ENCODE peak calls at places on chromosome 14, in six cellular contexts. P is psoas muscle, K is aorta, T is fibroblast of lung, Y is uterus, N is IMR-90. M is an unnamed sample.

GRCh38 chr14:88937706-88938105 is 113.3 kb downstream of the TTC8 start:
- DNase-seq in P (no peak), K (no peak), T (no peak), Y (no peak), N (peak; percentile 33), M (no peak)

GRCh38 chr14:35287481-35288013 is 4.6 kb upstream of the PSMA6 start:
- DNase-seq in P (no peak), K (no peak), T (no peak), Y (no peak), N (no peak), M (no peak)

GRCh38 chr14:91250912-91251311 is 6.4 kb upstream of the GPR68 start:
- DNase-seq in P (no peak), K (no peak), T (no peak), Y (no peak), N (no peak), M (no peak)

GRCh38 chr14:78005325-78005724 is 164.8 kb upstream of the NRXN3 start:
- DNase-seq in P (no peak), K (no peak), T (no peak), Y (no peak), N (no peak), M (no peak)

GRCh38 chr14:53640695-53641094 is 315.9 kb downstream of the BMP4 start:
- DNase-seq in P (no peak), K (no peak), T (peak; percentile 47), Y (no peak), N (peak; percentile 75), M (no peak)

GRCh38 chr14:23297878-23298277 is 4.8 kb downstream of the PPP1R3E start:
- DNase-seq in P (no peak), K (no peak), T (no peak), Y (no peak), N (no peak), M (no peak)

GRCh38 chr14:54771411-54772027 is 131.1 kb downstream of the GCH1 start:
- DNase-seq in P (no peak), K (no peak), T (no peak), Y (no peak), N (no peak), M (no peak)

GRCh38 chr14:36647827-36648753 is 13.6 kb upstream of the PAX9 start:
- DNase-seq in P (no peak), K (no peak), T (peak; percentile 39), Y (no peak), N (peak; percentile 30), M (no peak)

GRCh38 chr14:102390064-102390463 is 27.3 kb downstream of the TECPR2 start:
- DNase-seq in P (no peak), K (no peak), T (peak; percentile 39), Y (no peak), N (peak; percentile 36), M (no peak)

GRCh38 chr14:67526676-67527459 is 6.2 kb upstream of the PLEKHH1 start:
- DNase-seq in P (no peak), K (peak; percentile 46), T (peak; percentile 53), Y (no peak), N (peak; percentile 45), M (peak; percentile 24)

GRCh38 chr14:76133103-76133502 is 18.6 kb upstream of the GPATCH2L start:
- DNase-seq in P (no peak), K (no peak), T (peak; percentile 38), Y (no peak), N (peak; percentile 24), M (no peak)

GRCh38 chr14:31124197-31124596 is 83.4 kb downstream of the HECTD1 start:
- DNase-seq in P (no peak), K (no peak), T (no peak), Y (no peak), N (no peak), M (no peak)

GRCh38 chr14:36625436-36625835 is 36.2 kb upstream of the PAX9 start:
- DNase-seq in P (no peak), K (no peak), T (no peak), Y (no peak), N (no peak), M (no peak)

GRCh38 chr14:55514819-55515470 is 65.1 kb upstream of the KTN1 start:
- DNase-seq in P (no peak), K (no peak), T (peak; percentile 81), Y (no peak), N (peak; percentile 87), M (no peak)

GRCh38 chr14:54135804-54136280 is 179.2 kb upstream of the BMP4 start:
- DNase-seq in P (no peak), K (no peak), T (no peak), Y (no peak), N (no peak), M (no peak)

GRCh38 chr14:33525626-33526025 is 425.2 kb downstream of the EGLN3 start:
- DNase-seq in P (no peak), K (no peak), T (peak; percentile 14), Y (no peak), N (no peak), M (no peak)

GRCh38 chr14:100159107-100159864 is at the start of gene DEGS2:
- DNase-seq in P (no peak), K (no peak), T (no peak), Y (no peak), N (no peak), M (peak; percentile 18)

DNA sequence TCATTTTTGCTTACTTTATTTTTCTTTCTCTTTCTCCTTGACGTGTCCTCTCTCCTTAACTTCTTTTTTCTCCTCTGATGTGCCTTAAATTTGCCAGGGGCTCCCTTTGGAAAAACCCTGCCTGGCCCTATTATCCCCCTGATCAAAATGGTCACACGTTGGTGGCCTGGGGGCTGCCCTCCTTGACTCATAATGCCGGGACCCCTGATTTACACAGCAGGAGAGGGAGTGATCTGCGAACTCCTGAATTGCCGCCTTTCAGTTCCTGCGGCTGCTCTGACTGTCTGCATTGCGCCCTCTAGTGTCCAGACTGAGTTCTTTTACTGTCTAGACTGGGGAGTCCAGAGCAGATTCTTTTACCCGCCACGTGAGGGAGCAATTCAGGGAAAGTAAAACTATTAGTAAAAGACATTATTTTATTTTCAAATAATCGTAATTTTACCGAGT is 44.8 kb upstream of the GZMB start:
- DNase-seq in P (peak; percentile 35), K (peak; percentile 67), T (peak; percentile 90), Y (peak; percentile 41), N (peak; percentile 86), M (peak; percentile 77)
- H3K4me3 ChIP-seq in P (peak overlapping the region; percentile 47), K (no peak overlapping the region), T (peak overlapping the region; percentile 47), Y (no peak overlapping the region), N (no peak overlapping the region), M (peak overlapping the region; percentile 11)

GRCh38 chr14:95125156-95125555 is 32.2 kb downstream of the DICER1 start:
- DNase-seq in P (no peak), K (no peak), T (no peak), Y (no peak), N (no peak), M (no peak)
- H3K27ac ChIP-seq in P (peak overlapping the region; percentile 78), K (no peak overlapping the region), T (no peak overlapping the region), Y (no peak overlapping the region), N (peak overlapping the region; percentile 55), M (no peak overlapping the region)

GRCh38 chr14:95651028-95651427 is 35.2 kb upstream of the TCL1B start:
- DNase-seq in P (no peak), K (no peak), T (no peak), Y (no peak), N (no peak), M (no peak)
- H3K4me3 ChIP-seq in P (no peak overlapping the region), K (no peak overlapping the region), T (no peak overlapping the region), Y (no peak overlapping the region), N (no peak overlapping the region), M (no peak overlapping the region)

GRCh38 chr14:104161601-104162367 is 23.4 kb downstream of the KIF26A start:
- DNase-seq in P (no peak), K (no peak), T (no peak), Y (no peak), N (no peak), M (no peak)
- H3K27ac ChIP-seq in P (no peak overlapping the region), K (no peak overlapping the region), T (no peak overlapping the region), Y (no peak overlapping the region), N (no peak overlapping the region), M (no peak overlapping the region)

DNA sequence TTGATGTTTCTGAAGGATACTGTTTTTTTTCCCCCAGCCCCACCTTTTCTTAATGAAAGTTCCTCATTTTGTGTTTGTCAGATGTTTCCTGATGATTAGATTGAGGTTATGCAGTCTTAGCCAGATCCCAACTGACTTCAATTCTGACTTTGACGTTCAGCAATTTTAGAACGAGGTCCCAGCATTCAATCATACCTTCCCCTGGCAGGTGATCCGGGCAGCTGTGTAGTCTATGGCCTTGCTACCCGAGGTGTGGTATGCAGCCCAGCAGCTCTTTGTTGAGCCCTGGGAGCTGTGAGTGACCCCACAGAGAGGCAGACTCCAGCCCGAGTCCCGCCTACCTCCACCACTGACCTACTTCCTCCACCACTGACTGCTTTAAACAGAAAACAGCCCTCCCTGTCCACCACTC is 82.7 kb downstream of the LGMN start:
- DNase-seq in P (no peak), K (no peak), T (no peak), Y (no peak), N (no peak), M (no peak)
- H3K4me3 ChIP-seq in P (no peak overlapping the region), K (no peak overlapping the region), T (no peak overlapping the region), Y (no peak overlapping the region), N (no peak overlapping the region), M (no peak overlapping the region)

DNA sequence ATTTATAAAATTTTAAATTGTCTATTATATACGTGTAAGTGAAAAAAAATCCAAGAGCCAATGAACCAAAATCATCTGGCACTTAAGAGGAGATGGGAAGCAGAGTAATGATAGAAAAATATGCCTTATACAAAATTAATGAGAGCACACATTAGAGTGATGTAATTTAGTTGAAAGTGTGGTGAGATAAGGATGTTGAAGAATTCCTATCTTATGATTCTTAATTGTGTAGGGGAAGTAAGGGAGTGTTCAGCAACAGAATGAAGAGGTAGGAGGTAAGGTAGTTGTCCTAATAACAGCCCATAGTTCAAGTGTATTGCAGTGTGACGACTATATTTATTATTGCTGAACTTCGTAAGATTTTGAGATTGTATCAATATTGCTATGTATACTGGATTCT is 843.4 kb upstream of the FLRT2 start:
- DNase-seq in P (no peak), K (no peak), T (no peak), Y (no peak), N (no peak), M (no peak)
- H3K27ac ChIP-seq in P (no peak overlapping the region), K (no peak overlapping the region), T (no peak overlapping the region), Y (no peak overlapping the region), N (no peak overlapping the region), M (no peak overlapping the region)